ENCODE peak calls at places on chromosomes 12 and 14, in seven cellular contexts. M, G, Z, B, X, V and F are unnamed samples.

GRCh38 chr12:104974626-104975290 is 11.4 kb upstream of the NOPCHAP1 start:
- DNase-seq in M (no peak), G (no peak), Z (no peak), B (peak; percentile 40), X (peak; percentile 54), V (peak; percentile 53), F (no peak)

GRCh38 chr12:45148017-45148416 is 67.9 kb upstream of the ANO6 start:
- DNase-seq in M (no peak), G (no peak), Z (no peak), B (no peak), X (no peak), V (no peak), F (no peak)

GRCh38 chr14:74591394-74591793 is 20.6 kb downstream of the LTBP2 start:
- DNase-seq in M (no peak), G (no peak), Z (no peak), B (no peak), X (no peak), V (no peak), F (no peak)

GRCh38 chr14:75542585-75543091 is 20.4 kb downstream of the BATF start:
- DNase-seq in M (peak; percentile 28), G (peak; percentile 44), Z (no peak), B (peak; percentile 64), X (peak; percentile 73), V (no peak), F (no peak)

GRCh38 chr12:76948895-76949294 is 70.1 kb upstream of the CSRP2 start:
- DNase-seq in M (no peak), G (no peak), Z (no peak), B (no peak), X (no peak), V (no peak), F (no peak)

GRCh38 chr12:54002915-54003339 is 3.0 kb downstream of the HOXC9 start:
- DNase-seq in M (no peak), G (no peak), Z (no peak), B (no peak), X (no peak), V (no peak), F (no peak)

GRCh38 chr12:74120644-74121043 is 417.0 kb upstream of the ATXN7L3B start:
- DNase-seq in M (no peak), G (no peak), Z (no peak), B (no peak), X (no peak), V (no peak), F (no peak)

GRCh38 chr14:41285193-41285748 is 321.4 kb upstream of the LRFN5 start:
- DNase-seq in M (no peak), G (no peak), Z (no peak), B (no peak), X (peak; percentile 14), V (peak; percentile 1), F (no peak)

GRCh38 chr14:99531221-99532096 is 50.2 kb downstream of the CCNK start:
- DNase-seq in M (no peak), G (no peak), Z (no peak), B (no peak), X (no peak), V (peak; percentile 81), F (no peak)

GRCh38 chr12:124047045-124047566 is 74.1 kb downstream of the ZNF664 start:
- DNase-seq in M (no peak), G (no peak), Z (no peak), B (no peak), X (no peak), V (no peak), F (no peak)

GRCh38 chr12:27812502-27812901 is 32.5 kb upstream of the MANSC4 start:
- DNase-seq in M (no peak), G (no peak), Z (no peak), B (no peak), X (no peak), V (no peak), F (no peak)

GRCh38 chr12:82595946-82596345 is 90.8 kb upstream of the TMTC2 start:
- DNase-seq in M (no peak), G (no peak), Z (no peak), B (no peak), X (no peak), V (no peak), F (no peak)

GRCh38 chr14:89620436-89620835 is 203.4 kb upstream of the FOXN3 start:
- DNase-seq in M (no peak), G (no peak), Z (no peak), B (no peak), X (no peak), V (no peak), F (no peak)

GRCh38 chr14:79825046-79825521 is 386.2 kb downstream of the DIO2 start:
- DNase-seq in M (no peak), G (no peak), Z (no peak), B (no peak), X (peak; percentile 63), V (peak; percentile 52), F (no peak)

GRCh38 chr14:67269338-67270060 is 28.3 kb downstream of the PALS1 start:
- DNase-seq in M (no peak), G (no peak), Z (peak; percentile 60), B (no peak), X (no peak), V (peak; percentile 87), F (peak; percentile 42)

GRCh38 chr14:54188036-54188666 is 208.7 kb upstream of the CDKN3 start:
- DNase-seq in M (no peak), G (no peak), Z (no peak), B (no peak), X (no peak), V (no peak), F (no peak)

GRCh38 chr14:100549834-100550625 is 37.2 kb downstream of the BEGAIN start:
- DNase-seq in M (no peak), G (no peak), Z (no peak), B (no peak), X (peak; percentile 44), V (no peak), F (no peak)

GRCh38 chr12:127280393-127281275 is 986.3 kb upstream of the TMEM132C start:
- DNase-seq in M (peak; percentile 86), G (peak; percentile 47), Z (no peak), B (peak; percentile 70), X (peak; percentile 42), V (no peak), F (no peak)

GRCh38 chr14:65791551-65791981 is 379.0 kb downstream of the FUT8 start:
- DNase-seq in M (peak; percentile 12), G (no peak), Z (no peak), B (no peak), X (no peak), V (peak; percentile 45), F (peak; percentile 16)

GRCh38 chr12:23775208-23775607 is 174.3 kb downstream of the SOX5 start:
- DNase-seq in M (no peak), G (no peak), Z (no peak), B (no peak), X (no peak), V (no peak), F (no peak)

GRCh38 chr14:70013269-70013873 is 134.2 kb downstream of the SMOC1 start:
- DNase-seq in M (peak; percentile 56), G (no peak), Z (no peak), B (peak; percentile 52), X (peak; percentile 49), V (peak; percentile 30), F (no peak)

GRCh38 chr12:124713436-124714082 is 146.1 kb upstream of the NCOR2 start:
- DNase-seq in M (no peak), G (no peak), Z (no peak), B (no peak), X (peak; percentile 69), V (peak; percentile 89), F (peak; percentile 73)

GRCh38 chr14:105117710-105118385 is 50.7 kb downstream of the JAG2 start:
- DNase-seq in M (no peak), G (no peak), Z (no peak), B (no peak), X (no peak), V (no peak), F (no peak)

GRCh38 chr14:75905505-75905904 is 76.3 kb downstream of the TGFB3 start:
- DNase-seq in M (no peak), G (no peak), Z (no peak), B (peak; percentile 42), X (peak; percentile 58), V (peak; percentile 53), F (no peak)

GRCh38 chr14:22379727-22380126 is 209.3 kb downstream of the DAD1 start:
- DNase-seq in M (no peak), G (no peak), Z (no peak), B (no peak), X (no peak), V (peak; percentile 56), F (no peak)
- TF ChIP-seq CTCF in M (no peak), G (no peak), Z (no peak), B (no peak), X (no peak), V (no peak), F (no peak)

GRCh38 chr12:111407371-111408115 is 1.8 kb downstream of the SH2B3 start:
- DNase-seq in M (no peak), G (no peak), Z (no peak), B (no peak), X (no peak), V (no peak), F (no peak)
- H3K4me3 ChIP-seq in M (peak overlapping the region; percentile 93), G (peak overlapping the region; percentile 83), Z (peak overlapping the region; percentile 91), B (peak overlapping the region; percentile 95), X (no peak overlapping the region), V (peak overlapping the region; percentile 55), F (peak overlapping the region; percentile 68)

DNA sequence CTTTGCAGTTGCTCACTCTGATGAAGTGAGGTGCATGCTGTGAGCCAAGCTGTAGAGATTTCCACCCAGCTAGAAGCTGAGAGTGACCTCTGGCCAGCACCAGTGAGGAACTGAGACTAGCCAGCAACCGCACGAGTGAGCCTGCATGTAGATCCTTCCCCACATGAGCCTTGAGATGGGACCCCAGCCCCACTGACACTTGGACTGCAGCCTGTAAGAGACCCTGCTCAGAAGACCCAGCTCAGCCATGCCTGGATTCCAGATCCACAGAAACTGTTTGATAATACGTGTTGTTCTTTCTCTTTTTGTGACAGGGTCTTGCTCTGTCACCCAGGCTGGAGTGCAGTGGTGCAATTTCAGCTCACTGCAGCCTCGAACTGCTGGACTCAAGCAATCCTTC is 229.2 kb downstream of the GLT1D1 start:
- DNase-seq in M (no peak), G (no peak), Z (no peak), B (no peak), X (no peak), V (no peak), F (no peak)
- H3K27me3 ChIP-seq in M (peaks cover 54% of the 10 kb centered on the region), G (no peaks in the 10 kb centered on the region), Z (no peaks in the 10 kb centered on the region), B (no peaks in the 10 kb centered on the region), X (no peaks in the 10 kb centered on the region), V (no peaks in the 10 kb centered on the region), F (no peaks in the 10 kb centered on the region)

DNA sequence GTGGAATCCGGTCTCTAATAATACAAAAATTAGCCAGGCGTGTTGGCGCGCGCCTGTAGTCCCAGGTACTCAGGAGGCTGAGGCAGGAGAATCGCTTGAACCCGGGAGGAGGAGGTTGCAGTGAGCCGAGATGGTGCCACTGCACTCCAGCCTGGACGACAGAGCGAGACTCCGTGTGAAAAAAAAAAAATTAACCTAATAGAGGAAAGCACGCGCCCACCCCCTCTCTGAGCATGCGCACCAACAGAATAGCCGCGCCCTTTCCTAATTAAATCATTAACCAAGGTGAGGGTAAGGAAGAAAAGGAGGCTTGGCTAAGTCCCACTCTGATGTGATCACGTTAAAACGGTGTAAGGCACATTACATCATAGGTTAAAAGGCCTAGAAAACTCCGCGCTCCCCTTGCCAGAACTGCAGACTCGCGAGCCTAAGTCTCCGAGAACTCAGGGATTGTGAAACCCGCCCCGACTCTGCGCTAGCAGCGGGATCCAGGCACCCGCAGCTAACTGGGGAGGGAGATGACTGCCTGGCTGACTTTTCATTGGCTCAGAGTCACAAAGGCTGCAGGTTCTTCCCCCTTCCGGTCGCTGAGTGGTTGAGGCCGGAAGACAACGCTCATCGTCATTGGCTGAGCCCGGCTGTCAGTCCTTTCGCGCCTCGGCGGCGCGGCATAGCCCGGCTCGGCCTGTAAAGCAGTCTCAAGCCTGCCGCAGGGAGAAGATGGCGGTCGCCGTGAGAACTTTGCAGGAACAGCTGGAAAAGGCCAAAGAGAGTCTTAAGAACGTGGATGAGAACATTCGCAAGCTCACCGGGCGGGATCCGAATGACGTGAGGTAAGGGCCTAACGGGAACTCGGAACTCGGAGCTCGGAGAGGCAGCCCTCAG is at the start of gene PNN:
- DNase-seq in M (peak; percentile 84), G (peak; percentile 94), Z (peak; percentile 99), B (peak; percentile 97), X (peak; percentile 99), V (peak; percentile 100), F (peak; percentile 97)
- TF ChIP-seq CTCF in M (no peak), G (no peak), Z (no peak), B (no peak), X (peak; percentile 4), V (no peak), F (no peak)